ENCODE peak calls at places on chromosome 10, in ten cellular contexts. S, J, E, Q, G, K, D, Y, C and F are unnamed samples.

GRCh38 chr10:116970050-116970449 is 34.9 kb downstream of the SHTN1 start:
- DNase-seq in Y (no peak), C (no peak), S (no peak), G (no peak), D (no peak), Q (no peak), K (no peak), E (no peak), J (no peak), F (no peak)

GRCh38 chr10:126518186-126519080 is 130.2 kb upstream of the ADAM12 start:
- DNase-seq in S (no peak), Y (no peak), K (no peak), E (no peak), G (no peak), C (no peak), Q (no peak), J (no peak), D (no peak), F (no peak)

GRCh38 chr10:52539463-52539862 is 225.4 kb downstream of the DKK1 start:
- DNase-seq in D (no peak), Q (no peak), S (no peak), C (no peak), G (peak), E (no peak), J (no peak), Y (no peak), K (peak), F (no peak)

GRCh38 chr10:100697070-100697469 is 48.3 kb upstream of the PAX2 start:
- DNase-seq in C (no peak), E (no peak), D (no peak), Y (no peak), J (no peak), S (no peak), K (peak), G (peak), Q (no peak), F (no peak)

GRCh38 chr10:32256613-32257437 is 90.1 kb downstream of the EPC1 start:
- DNase-seq in G (peak), Q (no peak), Y (peak), D (peak), E (peak), C (peak), J (peak), K (peak), S (peak), F (no peak)

GRCh38 chr10:102819054-102819453 is 18.2 kb downstream of the CYP17A1 start:
- DNase-seq in Q (peak), D (no peak), Y (no peak), S (no peak), G (no peak), J (no peak), K (no peak), C (no peak), E (no peak), F (no peak)

GRCh38 chr10:12130237-12130872 is 878 bp downstream of the SEC61A2 start:
- DNase-seq in C (peak), J (peak), Y (no peak), Q (no peak), D (no peak), K (peak), S (no peak), G (peak), E (peak), F (peak)

GRCh38 chr10:97792058-97792721 is 20.4 kb upstream of the SFRP5 start:
- DNase-seq in K (peak), G (peak), Y (peak), Q (peak), J (peak), D (peak), C (peak), E (peak), S (peak), F (no peak)

GRCh38 chr10:11180228-11180627 is 162.6 kb downstream of the CELF2 start:
- DNase-seq in C (peak), E (no peak), K (no peak), Q (peak), Y (no peak), D (peak), S (peak), J (no peak), G (no peak), F (no peak)

GRCh38 chr10:129365767-129366400 is 101.2 kb upstream of the MGMT start:
- DNase-seq in Y (no peak), Q (no peak), G (no peak), E (peak), K (no peak), D (no peak), S (no peak), C (peak), J (peak), F (no peak)

GRCh38 chr10:50614444-50615137 is 9.2 kb downstream of the SGMS1 start:
- DNase-seq in C (no peak), K (no peak), G (no peak), Q (no peak), J (peak), D (no peak), E (peak), Y (no peak), S (no peak), F (peak)

GRCh38 chr10:110446954-110447608 is 50.6 kb upstream of the DUSP5 start:
- DNase-seq in K (peak), Q (no peak), E (no peak), J (no peak), G (peak), S (no peak), D (no peak), Y (no peak), C (no peak), F (no peak)